ENCODE peak calls at places on chromosome 21, in nine cellular contexts. P is brain microvascular endothelial cell, H is astrocyte of the spinal cord, C is astrocyte, W is endothelial cell, Y is prostate gland, U is stomach, A is sigmoid colon, M is neural crest cell. O is an unnamed sample.

GRCh38 chr21:20998456-20998789 is 214 bp downstream of the NCAM2 start:
- DNase-seq in U (no peak), C (no peak), H (no peak), P (no peak), Y (no peak), A (no peak), W (no peak), M (no peak), O (no peak)

GRCh38 chr21:38471766-38472165 is 26.5 kb downstream of the ERG start:
- DNase-seq in A (no peak), M (no peak), Y (no peak), W (no peak), C (no peak), H (no peak), U (no peak), P (no peak), O (no peak)

GRCh38 chr21:46065993-46066842 is 31.7 kb upstream of the COL6A2 start:
- DNase-seq in U (no peak), M (no peak), A (peak; percentile 66), Y (no peak), C (no peak), H (no peak), P (no peak), W (no peak), O (peak; percentile 82)

GRCh38 chr21:39669485-39669884 is 56.7 kb downstream of the B3GALT5 start:
- DNase-seq in Y (no peak), U (no peak), W (no peak), P (no peak), A (no peak), H (no peak), M (no peak), C (no peak), O (peak; percentile 54)

GRCh38 chr21:37877888-37878684 is 38.2 kb downstream of the KCNJ6 start:
- DNase-seq in H (no peak), Y (no peak), C (no peak), M (no peak), W (no peak), U (no peak), A (no peak), P (no peak), O (no peak)

GRCh38 chr21:46503922-46504539 is 45.3 kb downstream of the DIP2A start:
- DNase-seq in H (no peak), C (no peak), W (no peak), P (no peak), U (no peak), Y (no peak), M (no peak), A (no peak), O (no peak)

GRCh38 chr21:27104749-27105439 is 138.0 kb upstream of the ADAMTS5 start:
- DNase-seq in C (no peak), M (no peak), H (peak; percentile 22), Y (no peak), U (no peak), W (no peak), P (peak; percentile 8), A (no peak), O (no peak)

GRCh38 chr21:43984905-43985689 is 27.0 kb upstream of the TRAPPC10 start:
- DNase-seq in C (no peak), M (no peak), W (no peak), A (no peak), H (no peak), P (no peak), Y (no peak), U (no peak), O (no peak)

GRCh38 chr21:43712268-43712942 is 6.5 kb upstream of the PDXK start:
- DNase-seq in A (no peak), C (peak; percentile 74), W (no peak), H (peak; percentile 59), U (peak; percentile 84), M (no peak), P (no peak), Y (peak; percentile 88), O (no peak)

GRCh38 chr21:43938751-43939442 is 73.2 kb upstream of the TRAPPC10 start:
- DNase-seq in A (peak; percentile 87), H (peak; percentile 51), C (peak; percentile 34), U (peak; percentile 83), W (peak; percentile 91), M (peak; percentile 85), Y (peak; percentile 51), P (peak; percentile 52), O (no peak)

GRCh38 chr21:45386728-45387371 is 18.1 kb upstream of the COL18A1 start:
- DNase-seq in P (peak; percentile 84), W (peak; percentile 47), M (no peak), C (peak; percentile 85), Y (no peak), H (peak; percentile 94), A (peak; percentile 82), U (no peak), O (no peak)

GRCh38 chr21:35981514-35982070 is 78.7 kb downstream of the SETD4 start:
- DNase-seq in H (no peak), M (no peak), Y (peak; percentile 67), A (no peak), C (no peak), W (no peak), U (no peak), P (no peak), O (no peak)

GRCh38 chr21:25329227-25329626 is 278.1 kb downstream of the MRPL39 start:
- DNase-seq in P (no peak), H (peak; percentile 64), U (no peak), A (no peak), W (no peak), C (peak; percentile 91), Y (no peak), M (no peak), O (no peak)

GRCh38 chr21:40020651-40021050 is 153.4 kb downstream of the PCP4 start:
- DNase-seq in C (no peak), M (no peak), A (no peak), U (no peak), Y (no peak), H (no peak), P (no peak), W (no peak), O (peak; percentile 64)

GRCh38 chr21:44982558-44983244 is 42.9 kb downstream of the SLX9 start:
- DNase-seq in Y (no peak), P (peak; percentile 92), C (peak; percentile 60), U (peak; percentile 73), A (peak; percentile 61), W (no peak), M (no peak), H (peak; percentile 69), O (no peak)

GRCh38 chr21:25115021-25115420 is 492.3 kb downstream of the MRPL39 start:
- DNase-seq in A (no peak), U (no peak), H (no peak), C (peak; percentile 13), W (no peak), Y (no peak), P (no peak), M (no peak), O (no peak)

GRCh38 chr21:16304700-16305099 is 574.9 kb downstream of the USP25 start:
- DNase-seq in P (no peak), Y (no peak), W (no peak), A (no peak), M (no peak), U (no peak), H (peak; percentile 35), C (no peak), O (no peak)

GRCh38 chr21:45379171-45379900 is 25.6 kb upstream of the COL18A1 start:
- DNase-seq in W (no peak), H (no peak), Y (no peak), A (peak; percentile 46), C (no peak), P (no peak), U (no peak), M (no peak), O (no peak)

DNA sequence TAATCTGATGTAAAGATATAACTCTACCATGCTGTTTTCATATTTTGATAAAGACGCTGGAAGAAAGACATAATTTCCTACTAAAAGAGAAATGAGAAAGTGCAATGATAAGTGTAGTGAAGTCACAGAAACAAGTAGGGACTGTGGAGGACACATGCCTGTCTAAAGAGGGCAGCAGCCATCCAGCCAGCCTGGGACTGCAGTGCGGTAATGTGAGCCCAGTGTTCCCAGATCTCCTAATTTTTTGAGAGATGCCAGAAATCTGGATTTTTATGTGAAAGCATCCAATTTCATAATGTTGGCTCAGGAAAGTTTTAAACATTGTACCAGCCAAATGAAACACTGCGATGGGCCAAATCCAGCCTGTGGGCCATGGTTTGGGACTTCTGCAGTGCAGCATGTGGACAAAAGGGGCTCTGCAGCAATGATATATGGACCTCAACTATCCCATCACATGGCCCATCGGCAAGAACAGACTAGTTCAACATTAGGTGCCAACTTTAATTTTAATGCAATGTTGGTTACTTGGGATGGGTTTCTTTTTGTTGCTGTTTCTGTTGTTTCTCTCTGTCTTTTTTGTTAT is 329.5 kb downstream of the LTN1 start:
- DNase-seq in C (no peak), P (no peak), A (no peak), Y (no peak), H (no peak), W (no peak), U (no peak), M (no peak), O (no peak)
- TF ChIP-seq CTCF in C (no peak), P (no peak), A (no peak), Y (no peak), H (no peak), W (no peak), U (no peak), M (no peak), O (no peak)

DNA sequence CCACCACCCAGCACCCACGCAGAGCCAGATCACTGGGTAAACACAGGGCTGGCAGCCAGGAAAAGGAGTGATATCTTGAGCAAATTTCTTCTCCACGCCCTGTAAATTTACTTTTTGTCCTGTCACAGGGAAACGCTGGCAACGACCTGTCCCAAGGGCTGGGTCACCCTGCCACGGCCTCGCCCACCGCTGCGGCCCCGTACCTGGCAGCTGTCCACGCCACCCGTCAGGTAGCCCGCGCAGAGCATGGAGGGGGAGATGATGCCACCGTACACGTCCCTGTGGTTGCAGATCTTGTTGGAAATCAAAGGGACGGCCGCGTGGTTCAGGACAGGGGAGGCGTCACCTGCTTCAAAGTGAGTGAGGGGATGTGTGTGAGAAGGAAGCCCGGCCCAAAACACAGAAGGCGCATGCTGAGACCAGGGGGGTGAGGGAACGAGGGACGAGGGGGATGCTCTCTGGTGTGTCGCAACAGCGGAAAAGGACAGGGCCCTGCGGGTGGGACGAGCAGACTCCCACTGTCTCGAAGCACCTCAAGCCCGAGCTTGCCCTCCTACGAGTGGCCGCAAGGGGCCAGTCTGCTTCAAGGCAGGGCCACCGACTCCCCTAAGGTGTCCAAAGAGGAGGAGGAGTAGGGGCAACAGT is 10.1 kb upstream of the TFF1 start:
- DNase-seq in P (no peak), A (no peak), M (no peak), W (no peak), Y (peak; percentile 47), H (no peak), C (no peak), U (peak; percentile 88), O (no peak)
- TF ChIP-seq CTCF in P (no peak), A (no peak), M (no peak), W (no peak), Y (no peak), H (no peak), C (no peak), U (peak; percentile 15), O (no peak)

GRCh38 chr21:10575311-10575667 is 53.9 kb downstream of the TPTE start:
- DNase-seq in C (no peak), U (no peak), P (no peak), H (no peak), A (no peak), M (no peak), W (no peak), Y (no peak), O (no peak)
- TF ChIP-seq CTCF in C (no peak), U (no peak), P (no peak), H (no peak), A (no peak), M (no peak), W (no peak), Y (no peak), O (no peak)

GRCh38 chr21:31141389-31142021 is 103.2 kb upstream of the KRTAP19-8 start:
- DNase-seq in M (no peak), H (no peak), W (no peak), C (no peak), A (no peak), U (no peak), P (no peak), Y (no peak), O (no peak)
- TF ChIP-seq CTCF in M (no peak), H (no peak), W (no peak), C (no peak), A (no peak), U (no peak), P (no peak), Y (no peak), O (no peak)

O was measured in osteocyte.